ENCODE peak calls at places on chromosomes 3 and 15, in seven cellular contexts. S is SK-N-SH, T is K562, U is HCT116, Q is HepG2, A is GM12878, N is H1. F is an unnamed sample.

GRCh38 chr15:87167055-87167454 is 1087.4 kb downstream of the AGBL1 start:
- DNase-seq in Q (no peak), A (no peak), U (no peak), N (no peak), S (no peak), T (no peak), F (no peak)

GRCh38 chr3:189824629-189825312 is 193.6 kb downstream of the TP63 start:
- DNase-seq in Q (no peak), S (no peak), N (no peak), T (no peak), U (no peak), A (no peak), F (no peak)

GRCh38 chr15:88257311-88257901 is 867 bp upstream of the NTRK3 start:
- DNase-seq in S (peak), N (peak), U (no peak), A (no peak), Q (no peak), T (no peak), F (no peak)

GRCh38 chr3:10882851-10883250 is 66.8 kb downstream of the SLC6A11 start:
- DNase-seq in U (no peak), N (no peak), T (no peak), S (no peak), A (no peak), Q (no peak), F (no peak)

GRCh38 chr15:79849789-79850188 is 47.0 kb downstream of the MTHFS start:
- DNase-seq in U (no peak), N (peak), T (peak), Q (peak), S (peak), A (no peak), F (peak)

GRCh38 chr3:78154521-78155186 is 1114.8 kb downstream of the ROBO2 start:
- DNase-seq in N (no peak), A (no peak), T (no peak), Q (no peak), S (no peak), U (no peak), F (no peak)

GRCh38 chr15:75565062-75565970 is 13.8 kb downstream of the PTPN9 start:
- DNase-seq in U (no peak), N (no peak), A (no peak), Q (no peak), T (peak), S (no peak), F (no peak)

GRCh38 chr3:183473969-183474368 is 45.5 kb upstream of the MCF2L2 start:
- DNase-seq in U (no peak), T (no peak), S (no peak), N (no peak), A (no peak), Q (no peak), F (no peak)

GRCh38 chr3:43266995-43267394 is 19.3 kb upstream of the SNRK start:
- DNase-seq in U (no peak), T (no peak), S (no peak), N (no peak), A (no peak), Q (no peak), F (no peak)

GRCh38 chr3:8503871-8504610 is 2.4 kb downstream of the LMCD1 start:
- DNase-seq in A (no peak), S (no peak), U (no peak), T (no peak), N (no peak), Q (peak), F (peak)

GRCh38 chr15:101037090-101037830 is 118.1 kb downstream of the LRRK1 start:
- DNase-seq in T (no peak), A (no peak), N (peak), U (no peak), S (no peak), Q (no peak), F (no peak)

GRCh38 chr3:17077614-17078013 is 192.9 kb downstream of the PLCL2 start:
- DNase-seq in A (no peak), T (no peak), S (no peak), N (no peak), U (no peak), Q (no peak), F (no peak)

GRCh38 chr3:106573605-106574004 is 704.8 kb upstream of the CBLB start:
- DNase-seq in S (no peak), T (no peak), N (no peak), U (no peak), Q (no peak), A (no peak), F (no peak)

GRCh38 chr3:153970735-153971347 is 150.3 kb upstream of the ARHGEF26 start:
- DNase-seq in S (peak), U (peak), T (no peak), N (no peak), A (no peak), Q (no peak), F (peak)

GRCh38 chr3:32420138-32420981 is 28.7 kb downstream of the CMTM7 start:
- DNase-seq in Q (peak), U (peak), S (no peak), N (peak), A (peak), T (no peak), F (peak)

GRCh38 chr3:106097817-106098410 is 229.1 kb upstream of the CBLB start:
- DNase-seq in A (no peak), S (no peak), U (no peak), N (no peak), T (no peak), Q (no peak), F (no peak)

GRCh38 chr3:43893721-43894120 is 203.0 kb downstream of the ABHD5 start:
- DNase-seq in N (no peak), A (no peak), Q (no peak), S (no peak), T (no peak), U (no peak), F (no peak)

GRCh38 chr15:77143191-77143590 is 72.3 kb upstream of the TSPAN3 start:
- DNase-seq in A (no peak), T (no peak), Q (no peak), N (no peak), U (no peak), S (no peak), F (no peak)
- TF ChIP-seq JUND in A (no peak), T (no peak), Q (no peak), N (no peak), U (no peak), S (no peak), F (no peak)

DNA sequence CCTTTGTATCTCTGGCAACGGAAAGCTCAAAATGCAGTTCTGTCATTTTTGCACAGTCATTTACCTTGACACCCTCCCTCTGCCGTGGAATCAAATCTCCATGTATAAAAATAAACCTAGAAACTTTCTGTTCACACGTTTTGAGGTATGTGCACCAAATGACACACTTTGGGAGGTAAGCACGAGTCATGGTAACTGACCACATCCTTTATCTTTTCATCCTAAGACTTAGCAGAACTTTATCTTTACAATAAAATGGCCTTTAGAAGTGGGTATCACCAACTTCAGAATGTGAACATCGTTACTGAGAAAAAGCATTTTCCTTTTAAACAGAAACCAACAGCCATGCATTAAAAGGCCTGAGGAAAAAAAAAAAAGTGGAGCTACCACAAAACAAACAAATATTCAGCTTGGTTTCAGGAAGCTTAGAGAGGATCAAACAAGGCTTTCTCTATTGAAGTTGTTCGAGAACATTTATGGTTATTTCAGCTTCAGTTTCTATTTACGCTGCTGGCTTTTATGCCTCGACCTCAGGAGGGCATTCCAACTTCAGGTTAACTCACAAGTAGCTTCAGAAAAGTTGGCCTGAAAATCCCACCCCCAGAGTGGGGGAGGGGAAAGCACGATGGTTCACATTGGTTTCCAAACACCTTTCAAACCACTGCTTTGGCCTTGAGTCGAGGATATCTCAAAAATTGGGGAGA is 171.1 kb upstream of the ICE2 start:
- DNase-seq in N (no peak), T (no peak), A (peak), S (no peak), U (no peak), Q (peak), F (no peak)
- TF ChIP-seq JUND in N (no peak), T (no peak), A (no peak), S (no peak), U (no peak), Q (no peak), F (no peak)

GRCh38 chr15:35118987-35119386 is 33.9 kb upstream of the NANOGP8 start:
- DNase-seq in U (no peak), S (no peak), N (no peak), Q (no peak), A (no peak), T (no peak), F (no peak)

GRCh38 chr15:35120173-35120572 is 35.1 kb upstream of the NANOGP8 start:
- DNase-seq in T (no peak), S (no peak), A (no peak), Q (no peak), U (no peak), N (no peak), F (no peak)

GRCh38 chr15:35123743-35124142 is 38.6 kb upstream of the NANOGP8 start:
- DNase-seq in T (no peak), U (no peak), A (no peak), S (no peak), N (no peak), Q (no peak), F (no peak)

GRCh38 chr15:35117508-35118280 is 32.6 kb upstream of the NANOGP8 start:
- DNase-seq in S (no peak), Q (no peak), A (no peak), T (no peak), N (no peak), U (no peak), F (no peak)

DNA sequence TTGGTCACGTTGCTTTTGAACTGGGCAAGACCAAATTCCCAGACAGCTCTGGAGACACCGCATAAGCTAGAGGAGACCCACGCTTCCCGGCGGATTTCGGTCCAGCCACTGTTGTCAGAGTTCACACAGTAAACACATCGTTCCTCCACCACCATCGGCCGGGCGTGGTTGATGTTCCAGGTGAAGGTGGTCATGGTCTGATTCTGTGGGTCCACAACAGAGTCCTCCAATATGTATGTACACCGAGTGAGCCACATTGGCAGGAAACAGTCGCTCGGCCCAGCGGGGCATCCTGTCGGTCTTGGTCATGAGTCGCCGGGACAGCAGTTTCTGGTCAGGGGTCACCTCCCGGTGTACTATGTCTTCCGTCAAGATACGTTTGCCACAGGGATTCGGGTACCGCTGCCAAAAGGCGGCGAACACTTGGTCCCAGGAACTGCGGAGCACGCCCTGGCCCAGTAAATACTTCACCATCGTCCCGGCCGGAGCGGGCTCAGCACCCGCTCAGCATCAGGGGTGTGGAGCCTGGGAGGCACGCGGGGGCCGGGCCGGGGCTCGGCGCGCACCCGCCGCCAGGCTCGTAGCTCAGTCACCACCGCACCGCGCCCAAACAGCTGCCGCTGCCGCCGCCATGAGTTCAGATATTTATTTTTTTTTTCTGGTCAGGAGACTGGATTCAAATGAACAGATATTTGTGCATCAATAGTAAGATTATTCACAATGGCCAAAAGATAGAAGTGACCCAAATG is 36.7 kb upstream of the NANOGP8 start:
- DNase-seq in S (no peak), T (no peak), N (no peak), A (no peak), Q (no peak), U (no peak), F (no peak)
- TF ChIP-seq JUND in S (no peak), T (no peak), N (no peak), A (no peak), Q (no peak), U (no peak), F (no peak)

GRCh38 chr3:13280856-13281656 is 139.1 kb downstream of the NUP210 start:
- DNase-seq in S (no peak), A (no peak), U (no peak), Q (no peak), N (no peak), T (no peak), F (no peak)

GRCh38 chr3:13282986-13283876 is 136.9 kb downstream of the NUP210 start:
- DNase-seq in Q (no peak), S (peak), U (peak), N (peak), A (no peak), T (peak), F (peak)

GRCh38 chr3:13282528-13282985 is 137.6 kb downstream of the NUP210 start:
- DNase-seq in N (peak), Q (no peak), A (no peak), T (peak), S (peak), U (no peak), F (peak)

GRCh38 chr3:13280122-13280790 is 139.9 kb downstream of the NUP210 start:
- DNase-seq in A (no peak), N (no peak), S (no peak), U (no peak), Q (no peak), T (no peak), F (no peak)

DNA sequence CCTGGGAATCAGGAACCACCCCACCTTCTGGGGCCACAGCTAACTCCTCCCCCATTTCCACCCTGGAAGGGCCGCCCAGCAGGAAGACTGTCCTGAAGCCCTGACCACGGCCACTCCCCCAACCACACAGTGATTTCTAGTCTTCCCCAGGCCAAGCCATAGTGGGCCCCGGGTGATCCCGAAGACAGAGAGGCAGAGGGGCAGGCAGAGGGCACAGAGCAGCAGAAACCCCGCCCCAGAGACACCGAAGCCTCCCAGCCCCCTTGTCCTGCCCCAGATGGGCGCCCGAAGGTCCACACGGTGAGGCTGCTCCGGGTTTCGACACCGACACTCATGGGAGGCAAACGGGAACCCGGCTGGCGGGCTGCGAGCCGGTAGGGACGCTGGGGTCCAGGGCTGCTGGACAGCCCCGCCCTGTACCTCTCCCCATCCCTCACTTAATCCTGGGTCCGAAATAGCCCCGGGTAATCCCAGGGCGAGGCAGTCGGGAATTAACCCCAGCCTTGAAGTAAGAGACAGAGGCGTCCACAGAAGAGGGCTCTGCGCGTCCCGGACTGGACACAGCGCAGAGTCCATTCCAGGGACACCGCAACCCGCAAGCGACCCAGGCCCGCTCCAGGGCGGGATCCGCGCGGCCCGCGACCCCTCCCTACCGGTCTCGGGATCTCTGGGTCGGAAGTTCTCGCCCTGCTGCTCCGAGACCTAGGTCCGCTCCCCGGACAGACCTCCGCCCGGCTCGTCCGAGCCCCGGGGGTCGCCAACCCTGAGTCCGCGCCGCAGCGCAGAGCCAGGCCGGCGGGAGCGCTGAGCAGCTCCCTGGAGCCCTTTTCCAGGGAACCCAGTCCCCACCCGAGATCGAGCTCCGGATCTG is 138.2 kb downstream of the NUP210 start:
- DNase-seq in T (peak), N (peak), A (no peak), S (peak), U (no peak), Q (peak), F (no peak)
- TF ChIP-seq JUND in T (no peak), N (no peak), A (no peak), S (no peak), U (no peak), Q (no peak), F (no peak)

F was measured in T47D.